ENCODE peak calls at places on chromosome 4, in five cellular contexts. Z is K562, L is HepG2, R is GM12878, D is H1. S is an unnamed sample.

GRCh38 chr4:92346289-92346688 is 42.5 kb downstream of the GRID2 start:
- DNase-seq in R (no peak), L (no peak), Z (no peak), D (no peak), S (no peak)

GRCh38 chr4:73998040-73999011 is at the start of gene CXCL5:
- DNase-seq in Z (no peak), R (no peak), D (peak; percentile 78), L (no peak), S (no peak)

GRCh38 chr4:94762326-94762725 is 4.6 kb downstream of the BMPR1B start:
- DNase-seq in D (no peak), L (no peak), R (no peak), Z (no peak), S (no peak)

GRCh38 chr4:32042486-32042885 is 1322.3 kb downstream of the PCDH7 start:
- DNase-seq in D (no peak), R (no peak), L (no peak), Z (no peak), S (no peak)

GRCh38 chr4:3810796-3811485 is 44.8 kb downstream of the ADRA2C start:
- DNase-seq in R (no peak), D (no peak), Z (no peak), L (no peak), S (no peak)

GRCh38 chr4:3252831-3253641 is 4.1 kb downstream of the MSANTD1 start:
- DNase-seq in R (no peak), Z (no peak), L (no peak), D (no peak), S (no peak)

GRCh38 chr4:99790796-99791617 is 25.6 kb upstream of the DAPP1 start:
- DNase-seq in R (no peak), L (no peak), D (no peak), Z (no peak), S (no peak)

GRCh38 chr4:105305019-105305836 is 158.6 kb downstream of the TET2 start:
- DNase-seq in R (peak; percentile 50), D (no peak), Z (no peak), L (no peak), S (no peak)

GRCh38 chr4:151641167-151641566 is 119.6 kb downstream of the GATB start:
- DNase-seq in L (peak; percentile 3), D (no peak), Z (no peak), R (no peak), S (no peak)

GRCh38 chr4:138405439-138405838 is 163.3 kb upstream of the SLC7A11 start:
- DNase-seq in D (no peak), R (peak; percentile 46), L (no peak), Z (no peak), S (no peak)

GRCh38 chr4:123418486-123418931 is 21.9 kb downstream of the SPRY1 start:
- DNase-seq in Z (no peak), R (no peak), L (peak; percentile 97), D (no peak), S (no peak)

GRCh38 chr4:83561381-83561780 is 25.5 kb downstream of the GPAT3 start:
- DNase-seq in R (no peak), D (no peak), Z (no peak), L (peak; percentile 55), S (no peak)

GRCh38 chr4:126271266-126271665 is 956.5 kb downstream of the FAT4 start:
- DNase-seq in R (no peak), L (no peak), Z (no peak), D (no peak), S (no peak)

GRCh38 chr4:169385356-169385755 is 114.6 kb upstream of the SH3RF1 start:
- DNase-seq in Z (no peak), L (no peak), D (no peak), R (no peak), S (no peak)

GRCh38 chr4:172666711-172667368 is 501.8 kb upstream of the GALNT7 start:
- DNase-seq in Z (no peak), R (no peak), L (no peak), D (no peak), S (no peak)

GRCh38 chr4:176964116-176964691 is 171.5 kb upstream of the VEGFC start:
- DNase-seq in L (no peak), D (peak; percentile 63), R (no peak), Z (no peak), S (no peak)

GRCh38 chr4:17030543-17030942 is 132.1 kb upstream of the LDB2 start:
- DNase-seq in R (no peak), D (no peak), Z (no peak), L (no peak), S (no peak)

GRCh38 chr4:161356351-161356750 is 807.4 kb downstream of the FSTL5 start:
- DNase-seq in D (no peak), L (no peak), Z (no peak), R (no peak), S (no peak)

GRCh38 chr4:24912252-24913098 is at the start of gene CCDC149:
- DNase-seq in L (peak; percentile 13), Z (peak; percentile 35), R (no peak), D (peak; percentile 79), S (peak; percentile 86)

GRCh38 chr4:143587703-143588102 is 74.2 kb downstream of the SMARCA5 start:
- DNase-seq in L (no peak), Z (no peak), D (no peak), R (no peak), S (no peak)

GRCh38 chr4:898869-899555 is 33.1 kb downstream of the GAK start:
- DNase-seq in Z (no peak), L (no peak), D (no peak), R (no peak), S (no peak)

GRCh38 chr4:108029731-108030130 is 40.0 kb downstream of the HADH start:
- DNase-seq in L (no peak), R (no peak), D (no peak), Z (no peak), S (no peak)

GRCh38 chr4:5165419-5166369 is 114.4 kb downstream of the STK32B start:
- DNase-seq in R (no peak), D (peak; percentile 38), Z (no peak), L (no peak), S (no peak)

GRCh38 chr4:137536789-137537561 is 4.7 kb upstream of the PCDH18 start:
- DNase-seq in D (no peak), Z (no peak), R (no peak), L (no peak), S (no peak)

GRCh38 chr4:96736352-96736889 is 896.5 kb downstream of the PDHA2 start:
- DNase-seq in L (no peak), Z (no peak), R (no peak), D (no peak), S (no peak)

GRCh38 chr4:139658983-139659382 is 6.6 kb upstream of the MGST2 start:
- DNase-seq in D (no peak), L (no peak), Z (no peak), R (no peak), S (no peak)

GRCh38 chr4:139658185-139658584 is 7.4 kb upstream of the MGST2 start:
- DNase-seq in Z (no peak), R (no peak), D (no peak), L (peak; percentile 64), S (no peak)

GRCh38 chr4:139654516-139654915 is 11.1 kb upstream of the MGST2 start:
- DNase-seq in L (no peak), D (no peak), R (no peak), Z (no peak), S (no peak)

GRCh38 chr4:139655116-139655515 is 10.5 kb upstream of the MGST2 start:
- DNase-seq in Z (no peak), R (no peak), L (peak; percentile 65), D (no peak), S (peak; percentile 32)

DNA sequence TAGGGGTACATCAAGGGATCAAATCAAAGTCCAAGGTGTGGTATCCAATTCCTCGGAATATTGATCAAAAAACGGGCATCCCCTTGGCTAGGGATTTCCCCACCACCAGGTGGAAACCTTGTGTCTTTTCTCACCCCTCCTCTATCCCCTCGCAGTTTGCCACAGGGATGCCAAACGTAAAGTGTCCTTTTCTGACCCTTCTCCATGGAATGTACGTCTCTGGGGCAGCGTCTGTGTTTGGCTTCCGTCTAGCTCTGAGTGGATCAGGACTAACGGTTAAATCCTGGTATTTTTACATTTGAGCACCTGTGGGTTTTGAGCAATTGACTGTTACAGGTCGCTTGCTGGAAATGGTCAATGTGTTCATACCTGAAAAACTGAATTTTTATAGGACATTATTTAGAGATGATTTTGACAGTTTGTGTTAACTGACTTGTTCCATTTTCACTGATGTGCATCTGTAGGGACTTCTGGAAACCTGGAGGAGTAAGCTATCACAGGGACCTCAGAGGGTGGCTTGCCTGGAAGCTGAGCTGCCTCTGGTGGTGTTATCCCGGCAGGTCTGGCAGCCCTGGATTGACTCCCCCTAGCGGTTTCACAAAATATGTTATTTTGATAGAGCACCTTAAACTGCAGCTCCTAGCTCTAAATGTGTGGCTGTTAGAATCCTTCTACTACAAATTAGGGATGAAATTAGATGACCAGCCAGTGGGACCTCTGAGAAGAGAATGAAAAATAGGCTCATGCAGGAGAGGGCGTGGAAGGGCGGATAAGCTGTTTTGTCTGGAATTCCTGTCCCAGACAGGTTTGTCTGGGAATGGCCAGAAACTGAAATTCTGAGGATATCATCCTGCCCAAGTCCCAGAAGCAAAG is 8.8 kb upstream of the MGST2 start:
- DNase-seq in L (peak; percentile 76), R (no peak), Z (peak; percentile 82), D (peak; percentile 58), S (peak; percentile 74)
- TF ChIP-seq GABPA in L (no peak), R (no peak), Z (no peak), D (no peak), S (no peak)

DNA sequence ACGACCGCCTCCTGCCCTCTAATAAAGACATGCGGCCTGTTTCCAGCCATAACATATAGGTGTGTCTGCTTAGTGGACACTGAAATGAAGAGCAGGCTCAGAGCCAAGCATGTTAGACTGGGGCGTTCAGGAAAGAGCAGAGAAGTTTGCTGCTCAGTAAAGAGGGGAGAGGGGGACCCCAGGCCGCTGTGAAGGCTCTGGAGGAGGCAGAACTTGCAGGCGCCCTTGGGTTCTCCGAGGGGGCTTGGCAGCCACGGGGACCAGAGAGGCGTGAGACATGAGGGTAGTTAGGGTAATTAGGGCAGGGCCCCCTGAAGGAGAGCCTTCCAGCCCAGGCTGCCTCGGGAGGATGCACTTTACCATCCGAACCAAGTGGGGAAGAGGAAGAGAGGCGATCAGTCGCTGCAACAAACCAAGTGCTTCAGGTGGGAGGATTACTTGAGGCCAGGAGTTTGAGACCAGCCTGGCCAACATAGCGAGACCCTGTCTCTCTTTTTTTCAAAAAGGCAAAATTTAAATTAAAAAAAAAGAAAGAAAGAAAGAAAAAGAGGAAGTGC is 46.6 kb upstream of the CDKN2AIP start:
- DNase-seq in L (no peak), R (no peak), D (no peak), Z (no peak), S (no peak)
- H3K9ac ChIP-seq in L (peak overlapping the region; percentile 57), R (no peak overlapping the region), D (no peak overlapping the region), Z (peak overlapping the region; percentile 78), S (no peak overlapping the region)

GRCh38 chr4:86543560-86544312 is 50.4 kb upstream of the PTPN13 start:
- DNase-seq in L (no peak), R (no peak), D (no peak), Z (no peak), S (no peak)
- TF ChIP-seq GABPA in L (no peak), R (no peak), D (no peak), Z (no peak), S (no peak)

DNA sequence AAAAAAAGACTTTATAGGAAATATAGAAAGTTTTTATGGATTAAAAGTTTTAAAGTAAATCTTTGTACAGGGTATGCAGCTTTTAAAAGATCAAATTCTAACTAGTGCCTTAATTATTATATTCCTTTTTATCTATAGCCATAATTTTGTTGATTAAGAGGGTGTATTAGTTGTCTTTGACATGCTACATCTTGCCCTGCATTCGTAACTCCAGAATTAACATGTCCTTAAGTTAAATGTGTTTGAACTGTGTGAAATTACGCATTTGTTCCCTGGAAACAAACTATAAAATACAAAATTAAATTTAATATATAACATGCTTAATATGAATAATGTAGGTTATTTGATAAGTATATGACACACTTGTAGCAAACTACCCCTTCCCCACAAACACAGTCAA is 66.3 kb downstream of the PTPN13 start:
- DNase-seq in D (no peak), L (no peak), Z (no peak), R (no peak), S (no peak)
- H3K9ac ChIP-seq in D (no peak overlapping the region), L (no peak overlapping the region), Z (no peak overlapping the region), R (no peak overlapping the region), S (no peak overlapping the region)